ENCODE peak calls at places on chromosome 2, in five cellular contexts. A, W, I, Q and J are unnamed samples.

GRCh38 chr2:60252581-60253170 is 300.8 kb downstream of the BCL11A start:
- DNase-seq in Q (no peak), A (no peak), I (no peak), W (no peak), J (no peak)

GRCh38 chr2:107064750-107065149 is 178.8 kb upstream of the ST6GAL2 start:
- DNase-seq in Q (no peak), A (no peak), W (no peak), I (no peak), J (no peak)

GRCh38 chr2:63446658-63447057 is 141.6 kb downstream of the WDPCP start:
- DNase-seq in Q (no peak), A (no peak), I (no peak), W (no peak), J (no peak)

GRCh38 chr2:121489944-121490585 is 40.6 kb upstream of the RNU4ATAC start:
- DNase-seq in W (no peak), Q (no peak), A (no peak), I (no peak), J (no peak)

GRCh38 chr2:227870710-227871374 is 589 bp upstream of the DAW1 start:
- DNase-seq in A (no peak), Q (no peak), I (no peak), W (no peak), J (no peak)

GRCh38 chr2:20561703-20562454 is 89.0 kb downstream of the HS1BP3 start:
- DNase-seq in A (no peak), Q (no peak), W (no peak), I (no peak), J (no peak)

GRCh38 chr2:78861546-78861945 is 164.0 kb upstream of the REG3G start:
- DNase-seq in W (no peak), A (no peak), Q (peak), I (peak), J (no peak)

GRCh38 chr2:65549262-65550036 is 117.0 kb upstream of the SPRED2 start:
- DNase-seq in A (no peak), Q (no peak), I (no peak), W (no peak), J (no peak)

GRCh38 chr2:118853647-118854367 is 6.4 kb upstream of the EN1 start:
- DNase-seq in Q (no peak), W (no peak), A (no peak), I (no peak), J (no peak)

GRCh38 chr2:118584877-118585276 is 262.6 kb downstream of the EN1 start:
- DNase-seq in W (no peak), A (no peak), Q (no peak), I (no peak), J (no peak)